ENCODE peak calls at places on chromosomes 16 and 17, in eight cellular contexts. One of them, this sample, is unnamed.

GRCh38 chr17:21689604-21690003 is 2.7 kb upstream of the KCNJ18 start:
- DNase-seq in kidney epithelial cell: peak; percentile 50
- DNase-seq in BE2C: no peak
- DNase-seq in fibroblast of villous mesenchyme: peak; percentile 89
- DNase-seq in body of pancreas: peak; percentile 25
- DNase-seq in left ventricle myocardium inferior: no peak
- DNase-seq in Peyer's patch: no peak
- DNase-seq in adrenal gland: peak; percentile 53
- DNase-seq in this sample: no peak

GRCh38 chr17:2070241-2071023 is 15.5 kb downstream of the HIC1 start:
- DNase-seq in Peyer's patch: peak; percentile 33
- DNase-seq in adrenal gland: no peak
- DNase-seq in BE2C: no peak
- DNase-seq in kidney epithelial cell: no peak
- DNase-seq in fibroblast of villous mesenchyme: no peak
- DNase-seq in body of pancreas: no peak
- DNase-seq in left ventricle myocardium inferior: no peak
- DNase-seq in this sample: no peak

GRCh38 chr17:48294989-48295892 is 134.8 kb downstream of the SKAP1 start:
- DNase-seq in body of pancreas: no peak
- DNase-seq in kidney epithelial cell: no peak
- DNase-seq in BE2C: no peak
- DNase-seq in adrenal gland: no peak
- DNase-seq in fibroblast of villous mesenchyme: peak; percentile 7
- DNase-seq in Peyer's patch: no peak
- DNase-seq in left ventricle myocardium inferior: no peak
- DNase-seq in this sample: no peak

GRCh38 chr17:67013891-67014290 is 30.5 kb upstream of the CACNG1 start:
- DNase-seq in body of pancreas: no peak
- DNase-seq in fibroblast of villous mesenchyme: no peak
- DNase-seq in adrenal gland: no peak
- DNase-seq in Peyer's patch: no peak
- DNase-seq in kidney epithelial cell: no peak
- DNase-seq in left ventricle myocardium inferior: no peak
- DNase-seq in BE2C: no peak
- DNase-seq in this sample: no peak

GRCh38 chr17:78623541-78623940 is 46.3 kb upstream of the DNAH17 start:
- DNase-seq in Peyer's patch: peak; percentile 15
- DNase-seq in adrenal gland: no peak
- DNase-seq in BE2C: no peak
- DNase-seq in kidney epithelial cell: no peak
- DNase-seq in body of pancreas: no peak
- DNase-seq in fibroblast of villous mesenchyme: no peak
- DNase-seq in left ventricle myocardium inferior: no peak
- DNase-seq in this sample: no peak

GRCh38 chr16:25256821-25257503 is 683 bp downstream of the ZKSCAN2 start:
- DNase-seq in Peyer's patch: no peak
- DNase-seq in body of pancreas: no peak
- DNase-seq in BE2C: peak; percentile 48
- DNase-seq in adrenal gland: peak; percentile 4
- DNase-seq in left ventricle myocardium inferior: no peak
- DNase-seq in kidney epithelial cell: peak; percentile 47
- DNase-seq in fibroblast of villous mesenchyme: peak; percentile 10
- DNase-seq in this sample: no peak

GRCh38 chr16:69393898-69394849 is 8.4 kb upstream of the TERF2 start:
- DNase-seq in kidney epithelial cell: no peak
- DNase-seq in adrenal gland: no peak
- DNase-seq in Peyer's patch: no peak
- DNase-seq in fibroblast of villous mesenchyme: peak; percentile 86
- DNase-seq in BE2C: no peak
- DNase-seq in body of pancreas: no peak
- DNase-seq in left ventricle myocardium inferior: no peak
- DNase-seq in this sample: no peak

GRCh38 chr17:362721-363120 is 10.1 kb upstream of the RPH3AL start:
- DNase-seq in left ventricle myocardium inferior: no peak
- DNase-seq in kidney epithelial cell: no peak
- DNase-seq in BE2C: no peak
- DNase-seq in Peyer's patch: no peak
- DNase-seq in fibroblast of villous mesenchyme: no peak
- DNase-seq in adrenal gland: no peak
- DNase-seq in body of pancreas: no peak
- DNase-seq in this sample: no peak

GRCh38 chr16:86429663-86430062 is 80.7 kb upstream of the FOXF1 start:
- DNase-seq in Peyer's patch: no peak
- DNase-seq in body of pancreas: no peak
- DNase-seq in kidney epithelial cell: no peak
- DNase-seq in BE2C: no peak
- DNase-seq in fibroblast of villous mesenchyme: no peak
- DNase-seq in adrenal gland: no peak
- DNase-seq in left ventricle myocardium inferior: no peak
- DNase-seq in this sample: no peak

GRCh38 chr16:20359997-20360396 is 7.5 kb upstream of the UMOD start:
- DNase-seq in fibroblast of villous mesenchyme: no peak
- DNase-seq in body of pancreas: peak; percentile 53
- DNase-seq in Peyer's patch: no peak
- DNase-seq in adrenal gland: no peak
- DNase-seq in kidney epithelial cell: no peak
- DNase-seq in BE2C: no peak
- DNase-seq in left ventricle myocardium inferior: no peak
- DNase-seq in this sample: no peak

GRCh38 chr16:85448557-85449194 is 164.4 kb upstream of the GSE1 start:
- DNase-seq in fibroblast of villous mesenchyme: no peak
- DNase-seq in body of pancreas: peak; percentile 85
- DNase-seq in kidney epithelial cell: no peak
- DNase-seq in left ventricle myocardium inferior: no peak
- DNase-seq in Peyer's patch: peak; percentile 75
- DNase-seq in BE2C: peak; percentile 89
- DNase-seq in adrenal gland: no peak
- DNase-seq in this sample: no peak

GRCh38 chr17:15659236-15659635 is 24.9 kb downstream of the TRIM16 start:
- DNase-seq in BE2C: no peak
- DNase-seq in adrenal gland: no peak
- DNase-seq in kidney epithelial cell: no peak
- DNase-seq in body of pancreas: no peak
- DNase-seq in fibroblast of villous mesenchyme: no peak
- DNase-seq in left ventricle myocardium inferior: no peak
- DNase-seq in Peyer's patch: no peak
- DNase-seq in this sample: no peak

DNA sequence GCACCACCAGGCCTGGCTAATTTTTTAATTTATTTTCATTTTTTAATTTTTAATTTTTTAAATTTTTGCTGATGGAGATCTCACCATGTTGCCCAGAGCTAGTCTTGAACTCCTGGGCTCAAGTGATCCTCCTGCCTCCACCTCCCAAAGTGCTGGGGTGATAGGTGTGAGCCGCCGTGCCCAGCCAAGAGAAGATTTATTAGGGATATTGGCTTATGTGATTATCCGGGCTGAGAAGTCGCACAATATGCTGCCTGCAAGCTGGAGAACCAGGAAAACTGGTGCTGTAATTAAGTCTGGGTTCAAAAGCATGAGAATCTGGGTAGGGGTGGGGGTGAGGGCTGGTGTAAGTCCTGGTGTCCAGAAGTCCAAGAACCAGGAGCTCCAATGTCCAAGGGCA is 2.5 kb upstream of the C16orf90 start:
- DNase-seq in Peyer's patch: no peak
- DNase-seq in fibroblast of villous mesenchyme: no peak
- DNase-seq in body of pancreas: no peak
- DNase-seq in kidney epithelial cell: no peak
- DNase-seq in adrenal gland: no peak
- DNase-seq in BE2C: no peak
- DNase-seq in left ventricle myocardium inferior: no peak
- DNase-seq in this sample: no peak
- H3K4me3 ChIP-seq in Peyer's patch: no peak overlapping the region
- H3K4me3 ChIP-seq in fibroblast of villous mesenchyme: no peak overlapping the region
- H3K4me3 ChIP-seq in body of pancreas: no peak overlapping the region
- H3K4me3 ChIP-seq in kidney epithelial cell: no peak overlapping the region
- H3K4me3 ChIP-seq in adrenal gland: no peak overlapping the region
- H3K4me3 ChIP-seq in BE2C: no peak overlapping the region
- H3K4me3 ChIP-seq in left ventricle myocardium inferior: no peak overlapping the region
- H3K4me3 ChIP-seq in this sample: no peak overlapping the region

DNA sequence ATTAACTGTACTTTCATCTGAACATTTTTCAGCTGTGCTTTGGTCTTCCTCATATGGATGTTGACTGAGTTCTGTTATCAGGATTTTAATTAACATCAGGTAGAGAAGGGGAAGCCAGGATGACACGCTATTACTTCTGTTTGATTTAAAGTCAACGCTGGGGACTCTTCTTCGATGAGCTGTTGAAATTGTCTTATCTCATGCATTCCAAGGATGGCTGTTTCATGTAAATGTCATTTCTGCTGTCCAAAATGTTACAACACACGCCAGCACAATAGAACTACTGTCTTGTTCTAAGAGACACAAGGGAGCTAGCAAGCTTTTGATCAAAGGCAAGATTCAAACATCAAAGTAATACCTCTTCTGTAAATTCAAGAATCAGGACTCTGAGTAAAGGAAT is 263.2 kb upstream of the CDH5 start:
- DNase-seq in body of pancreas: no peak
- DNase-seq in fibroblast of villous mesenchyme: peak; percentile 76
- DNase-seq in adrenal gland: no peak
- DNase-seq in BE2C: no peak
- DNase-seq in kidney epithelial cell: no peak
- DNase-seq in left ventricle myocardium inferior: no peak
- DNase-seq in Peyer's patch: no peak
- DNase-seq in this sample: no peak
- TF ChIP-seq CTCF in body of pancreas: no peak
- TF ChIP-seq CTCF in fibroblast of villous mesenchyme: no peak
- TF ChIP-seq CTCF in adrenal gland: no peak
- TF ChIP-seq CTCF in BE2C: no peak
- TF ChIP-seq CTCF in kidney epithelial cell: no peak
- TF ChIP-seq CTCF in left ventricle myocardium inferior: no peak
- TF ChIP-seq CTCF in Peyer's patch: no peak
- TF ChIP-seq CTCF in this sample: no peak

DNA sequence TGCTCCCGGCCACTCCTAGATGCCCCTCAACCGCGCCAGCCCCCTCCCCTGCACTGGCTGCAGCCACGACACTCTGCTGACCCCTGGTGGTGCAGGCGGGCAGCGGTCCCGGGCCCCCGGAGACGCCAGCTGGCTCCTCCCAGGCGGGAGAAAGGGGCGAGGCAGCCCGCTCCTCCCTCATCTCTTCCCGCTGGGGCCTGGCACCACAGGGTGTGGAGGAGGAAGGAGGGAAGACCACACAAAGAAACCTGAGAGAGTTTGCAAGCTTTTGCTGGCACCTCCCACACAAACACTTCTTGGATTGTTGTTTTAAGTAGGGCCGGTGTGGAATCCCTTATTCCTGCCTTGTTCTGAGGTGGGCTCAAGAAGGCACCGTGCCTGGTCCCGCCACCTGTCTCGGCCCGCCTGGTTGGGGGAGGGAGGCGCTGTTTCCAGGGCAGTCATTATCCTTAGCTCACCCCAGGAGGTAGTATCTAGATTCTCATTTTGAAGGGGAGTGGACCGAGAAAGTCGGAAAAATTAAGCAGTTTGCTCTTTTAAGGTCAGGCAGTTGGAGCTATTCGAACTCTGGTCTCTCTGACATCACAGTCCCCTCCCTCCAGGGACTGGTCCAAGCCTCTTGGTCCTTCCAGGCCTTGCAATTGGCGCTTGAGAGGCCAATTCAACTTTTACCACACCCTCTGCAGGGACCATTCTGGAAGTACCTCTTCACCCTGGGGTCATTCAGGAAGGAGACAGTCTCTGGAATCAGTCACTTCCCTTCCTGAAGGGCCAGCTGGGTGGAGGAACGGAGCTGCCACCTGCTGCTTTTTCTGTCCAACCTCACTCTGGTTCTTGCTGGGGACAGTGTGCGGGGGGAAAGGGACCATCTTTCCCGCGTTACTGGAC is 951 bp upstream of the ANKRD13B start:
- DNase-seq in adrenal gland: peak; percentile 86
- DNase-seq in fibroblast of villous mesenchyme: peak; percentile 80
- DNase-seq in left ventricle myocardium inferior: peak; percentile 90
- DNase-seq in body of pancreas: peak; percentile 86
- DNase-seq in kidney epithelial cell: no peak
- DNase-seq in BE2C: peak; percentile 91
- DNase-seq in Peyer's patch: peak; percentile 92
- DNase-seq in this sample: no peak
- H3K4me3 ChIP-seq in adrenal gland: peak overlapping the region; percentile 50
- H3K4me3 ChIP-seq in fibroblast of villous mesenchyme: peak overlapping the region; percentile 50
- H3K4me3 ChIP-seq in left ventricle myocardium inferior: peak overlapping the region; percentile 95
- H3K4me3 ChIP-seq in body of pancreas: no peak overlapping the region
- H3K4me3 ChIP-seq in kidney epithelial cell: peak overlapping the region; percentile 28
- H3K4me3 ChIP-seq in BE2C: peak overlapping the region; percentile 62
- H3K4me3 ChIP-seq in Peyer's patch: peak overlapping the region; percentile 8
- H3K4me3 ChIP-seq in this sample: peak overlapping the region; percentile 54

GRCh38 chr17:29617481-29618271 is 5.0 kb downstream of the CORO6 start:
- DNase-seq in BE2C: no peak
- DNase-seq in left ventricle myocardium inferior: peak; percentile 81
- DNase-seq in adrenal gland: peak; percentile 79
- DNase-seq in fibroblast of villous mesenchyme: peak; percentile 61
- DNase-seq in kidney epithelial cell: no peak
- DNase-seq in Peyer's patch: peak; percentile 88
- DNase-seq in body of pancreas: peak; percentile 83
- DNase-seq in this sample: no peak

GRCh38 chr17:29620271-29620670 is 2.4 kb downstream of the CORO6 start:
- DNase-seq in fibroblast of villous mesenchyme: peak; percentile 29
- DNase-seq in left ventricle myocardium inferior: no peak
- DNase-seq in adrenal gland: no peak
- DNase-seq in body of pancreas: no peak
- DNase-seq in kidney epithelial cell: no peak
- DNase-seq in BE2C: no peak
- DNase-seq in Peyer's patch: no peak
- DNase-seq in this sample: no peak

GRCh38 chr17:29617125-29617480 is 5.6 kb downstream of the CORO6 start:
- DNase-seq in Peyer's patch: peak; percentile 87
- DNase-seq in BE2C: peak; percentile 78
- DNase-seq in left ventricle myocardium inferior: peak; percentile 72
- DNase-seq in adrenal gland: peak; percentile 76
- DNase-seq in body of pancreas: peak; percentile 83
- DNase-seq in fibroblast of villous mesenchyme: peak; percentile 73
- DNase-seq in kidney epithelial cell: no peak
- DNase-seq in this sample: no peak

GRCh38 chr17:29619251-29619650 is 3.5 kb downstream of the CORO6 start:
- DNase-seq in Peyer's patch: no peak
- DNase-seq in adrenal gland: no peak
- DNase-seq in body of pancreas: no peak
- DNase-seq in BE2C: no peak
- DNase-seq in fibroblast of villous mesenchyme: peak; percentile 42
- DNase-seq in left ventricle myocardium inferior: no peak
- DNase-seq in kidney epithelial cell: no peak
- DNase-seq in this sample: no peak

DNA sequence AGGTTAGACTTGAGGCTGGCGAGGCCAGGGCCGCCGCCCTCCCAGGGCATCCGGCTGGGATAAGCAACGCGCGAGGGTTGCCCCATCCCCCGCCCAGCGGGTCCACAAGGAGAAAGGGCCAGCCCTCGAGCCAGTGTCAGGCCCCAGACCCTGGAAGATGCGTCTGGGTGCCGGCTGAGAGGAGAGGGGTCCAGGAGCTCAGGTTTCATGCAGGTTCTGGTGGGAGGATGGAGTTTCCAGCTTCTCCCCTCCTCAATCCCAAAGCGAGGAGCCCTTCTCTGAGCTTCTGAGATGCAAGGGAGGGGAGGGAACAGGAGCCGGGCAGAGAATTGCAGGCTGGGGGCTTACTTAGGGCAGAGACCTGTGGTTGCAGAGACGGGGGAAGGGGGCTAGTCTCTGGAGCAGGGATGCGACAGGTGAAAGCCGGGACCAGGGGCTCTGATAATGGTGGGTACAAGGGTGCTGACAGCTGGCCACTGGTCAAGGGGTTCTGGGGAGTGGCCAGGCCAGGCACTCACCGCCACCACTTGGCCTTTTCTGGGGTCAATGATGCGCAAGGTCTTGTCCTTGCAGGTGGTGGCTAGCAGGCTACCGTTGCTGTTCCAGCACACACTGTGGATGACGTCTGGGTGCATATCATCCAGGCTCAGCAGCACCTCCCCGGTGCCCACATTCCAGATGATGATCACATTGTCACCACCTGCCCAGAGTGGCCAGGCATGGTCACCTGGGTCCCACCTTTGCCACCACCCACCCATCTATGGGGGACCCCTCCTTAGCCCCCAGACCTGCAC is 4.2 kb downstream of the CORO6 start:
- DNase-seq in kidney epithelial cell: no peak
- DNase-seq in Peyer's patch: no peak
- DNase-seq in BE2C: no peak
- DNase-seq in left ventricle myocardium inferior: no peak
- DNase-seq in body of pancreas: no peak
- DNase-seq in adrenal gland: no peak
- DNase-seq in fibroblast of villous mesenchyme: no peak
- DNase-seq in this sample: no peak
- TF ChIP-seq CTCF in kidney epithelial cell: no peak
- TF ChIP-seq CTCF in Peyer's patch: no peak
- TF ChIP-seq CTCF in BE2C: no peak
- TF ChIP-seq CTCF in left ventricle myocardium inferior: no peak
- TF ChIP-seq CTCF in body of pancreas: no peak
- TF ChIP-seq CTCF in adrenal gland: no peak
- TF ChIP-seq CTCF in fibroblast of villous mesenchyme: no peak
- TF ChIP-seq CTCF in this sample: no peak